ENCODE peak calls at places on chromosome 7, in five cellular contexts. Z, E, J, B and Q are unnamed samples.

GRCh38 chr7:518630-519428 is 817 bp downstream of the PDGFA start:
- DNase-seq in Z (peak; percentile 73), E (peak; percentile 52), J (peak; percentile 84), B (peak; percentile 93), Q (peak; percentile 73)

GRCh38 chr7:29046978-29047377 is 88.8 kb upstream of the TRIL start:
- DNase-seq in Z (no peak), E (no peak), J (no peak), B (no peak), Q (no peak)

GRCh38 chr7:27168265-27168947 is 3.1 kb upstream of the HOXA9 start:
- DNase-seq in Z (peak; percentile 61), E (no peak), J (peak; percentile 37), B (peak; percentile 48), Q (no peak)

GRCh38 chr7:131095346-131095745 is 232.3 kb upstream of the MKLN1 start:
- DNase-seq in Z (no peak), E (no peak), J (no peak), B (no peak), Q (no peak)

GRCh38 chr7:139687980-139688632 is 89.7 kb downstream of the HIPK2 start:
- DNase-seq in Z (peak; percentile 41), E (no peak), J (no peak), B (no peak), Q (no peak)

GRCh38 chr7:42161723-42162122 is 75.3 kb downstream of the GLI3 start:
- DNase-seq in Z (no peak), E (no peak), J (no peak), B (no peak), Q (no peak)

GRCh38 chr7:11486271-11486670 is 345.7 kb downstream of the THSD7A start:
- DNase-seq in Z (no peak), E (peak; percentile 17), J (no peak), B (no peak), Q (no peak)

GRCh38 chr7:124263232-124263827 is 230.5 kb upstream of the TMEM229A start:
- DNase-seq in Z (peak; percentile 16), E (no peak), J (no peak), B (no peak), Q (no peak)

GRCh38 chr7:143329471-143330170 is 13.7 kb downstream of the CLCN1 start:
- DNase-seq in Z (no peak), E (no peak), J (no peak), B (no peak), Q (no peak)

GRCh38 chr7:1129431-1129830 is 30.6 kb downstream of the ZFAND2A start:
- DNase-seq in Z (no peak), E (no peak), J (no peak), B (peak; percentile 37), Q (no peak)

GRCh38 chr7:1248077-1248458 is 15.4 kb downstream of the UNCX start:
- DNase-seq in Z (no peak), E (peak; percentile 35), J (no peak), B (no peak), Q (no peak)

GRCh38 chr7:77799078-77799964 is 748 bp downstream of the PHTF2 start:
- DNase-seq in Z (peak; percentile 79), E (peak; percentile 67), J (peak; percentile 53), B (peak; percentile 74), Q (peak; percentile 48)

GRCh38 chr7:23938937-23939552 is 229.0 kb downstream of the STK31 start:
- DNase-seq in Z (peak; percentile 60), E (peak; percentile 32), J (no peak), B (no peak), Q (no peak)

GRCh38 chr7:123633553-123633952 is 22.1 kb upstream of the LMOD2 start:
- DNase-seq in Z (peak; percentile 16), E (no peak), J (no peak), B (no peak), Q (no peak)

GRCh38 chr7:39507866-39508551 is 58.2 kb upstream of the YAE1 start:
- DNase-seq in Z (no peak), E (peak; percentile 86), J (peak; percentile 68), B (peak; percentile 70), Q (no peak)

GRCh38 chr7:80335473-80336232 is 176.2 kb downstream of the GNAT3 start:
- DNase-seq in Z (no peak), E (peak; percentile 91), J (no peak), B (no peak), Q (no peak)

GRCh38 chr7:20116869-20117268 is 100.3 kb downstream of the MACC1 start:
- DNase-seq in Z (peak; percentile 18), E (no peak), J (no peak), B (no peak), Q (no peak)

GRCh38 chr7:27602766-27603165 is 59.9 kb downstream of the HIBADH start:
- DNase-seq in Z (peak; percentile 44), E (no peak), J (no peak), B (no peak), Q (no peak)

GRCh38 chr7:123355576-123356195 is 155.9 kb upstream of the SLC13A1 start:
- DNase-seq in Z (peak; percentile 11), E (no peak), J (no peak), B (no peak), Q (no peak)

GRCh38 chr7:26515462-26515861 is 223.8 kb downstream of the SNX10 start:
- DNase-seq in Z (no peak), E (peak; percentile 93), J (no peak), B (no peak), Q (no peak)

GRCh38 chr7:19051767-19052375 is 65.6 kb downstream of the TWIST1 start:
- DNase-seq in Z (peak; percentile 6), E (peak; percentile 13), J (no peak), B (no peak), Q (no peak)

GRCh38 chr7:46189255-46189790 is 268.3 kb upstream of the IGFBP3 start:
- DNase-seq in Z (no peak), E (no peak), J (no peak), B (no peak), Q (no peak)

GRCh38 chr7:11341285-11341944 is 367.7 kb downstream of the PHF14 start:
- DNase-seq in Z (peak; percentile 49), E (peak; percentile 83), J (no peak), B (no peak), Q (no peak)

GRCh38 chr7:133529861-133530260 is 277.0 kb downstream of the EXOC4 start:
- DNase-seq in Z (no peak), E (peak; percentile 16), J (no peak), B (no peak), Q (no peak)

GRCh38 chr7:71239517-71239916 is 107.6 kb downstream of the GALNT17 start:
- DNase-seq in Z (no peak), E (no peak), J (no peak), B (no peak), Q (no peak)

GRCh38 chr7:71868797-71869196 is 543.3 kb downstream of the CALN1 start:
- DNase-seq in Z (peak; percentile 6), E (no peak), J (no peak), B (no peak), Q (no peak)

GRCh38 chr7:94908204-94909022 is 1.0 kb downstream of the PPP1R9A start:
- DNase-seq in Z (peak; percentile 86), E (peak; percentile 94), J (peak; percentile 41), B (peak; percentile 74), Q (peak; percentile 35)

GRCh38 chr7:96034940-96035727 is 262.8 kb downstream of the DYNC1I1 start:
- DNase-seq in Z (no peak), E (peak; percentile 95), J (no peak), B (no peak), Q (no peak)

GRCh38 chr7:36904802-36905201 is 180.5 kb upstream of the AOAH start:
- DNase-seq in Z (no peak), E (no peak), J (no peak), B (no peak), Q (no peak)

GRCh38 chr7:20201380-20201779 is 15.8 kb downstream of the MACC1 start:
- DNase-seq in Z (no peak), E (no peak), J (peak; percentile 44), B (peak; percentile 62), Q (no peak)

GRCh38 chr7:108263364-108263951 is 133.3 kb upstream of the LAMB4 start:
- DNase-seq in Z (no peak), E (peak; percentile 99), J (no peak), B (no peak), Q (no peak)

GRCh38 chr7:26022578-26022977 is 129.4 kb upstream of the NFE2L3 start:
- DNase-seq in Z (peak; percentile 34), E (no peak), J (no peak), B (no peak), Q (no peak)

GRCh38 chr7:103025341-103025740 is 49.3 kb downstream of the FBXL13 start:
- DNase-seq in Z (no peak), E (no peak), J (no peak), B (no peak), Q (no peak)

GRCh38 chr7:158252837-158253669 is 334.6 kb downstream of the PTPRN2 start:
- DNase-seq in Z (peak; percentile 32), E (no peak), J (no peak), B (peak; percentile 61), Q (no peak)

GRCh38 chr7:116249969-116250553 is 39.7 kb downstream of the TES start:
- DNase-seq in Z (peak; percentile 27), E (no peak), J (no peak), B (no peak), Q (no peak)